ENCODE peak calls at places on chromosome 21, in four cellular contexts. Z is iPS DF 6.9, U is prostate gland, D is Karpas-422. J is an unnamed sample.
A peak's percentile ranks its signal among the peaks of the same experiment; 100 is the strongest.

GRCh38 chr21:45972716-45973474 is 8.7 kb upstream of the COL6A1 start:
- DNase-seq in Z (no peak), U (no peak), D (no peak), J (no peak)

GRCh38 chr21:34687065-34687464 is 18.3 kb downstream of the CLIC6 start:
- DNase-seq in Z (no peak), U (no peak), D (no peak), J (no peak)

GRCh38 chr21:28884976-28885852 is 107.5 kb downstream of the LTN1 start:
- DNase-seq in Z (peak; percentile 61), U (peak; percentile 80), D (peak; percentile 97), J (peak; percentile 88)

GRCh38 chr21:40054403-40054802 is 187.2 kb downstream of the PCP4 start:
- DNase-seq in Z (no peak), U (peak; percentile 94), D (no peak), J (no peak)

GRCh38 chr21:37700641-37701202 is 215.5 kb downstream of the KCNJ6 start:
- DNase-seq in Z (peak; percentile 73), U (no peak), D (peak; percentile 91), J (no peak)

GRCh38 chr21:33229099-33229775 is 501 bp upstream of the IFNAR2 start:
- DNase-seq in Z (no peak), U (no peak), D (no peak), J (no peak)

GRCh38 chr21:41767606-41768370 is 936 bp upstream of the RIPK4 start:
- DNase-seq in Z (no peak), U (no peak), D (no peak), J (no peak)

GRCh38 chr21:46003575-46004007 is 22.0 kb downstream of the COL6A1 start:
- DNase-seq in Z (no peak), U (peak; percentile 3), D (no peak), J (peak; percentile 6)

GRCh38 chr21:29299906-29300546 is 1.3 kb downstream of the BACH1 start:
- DNase-seq in Z (no peak), U (peak; percentile 29), D (peak; percentile 75), J (no peak)

GRCh38 chr21:17519208-17519738 is 6.4 kb downstream of the CXADR start:
- DNase-seq in Z (no peak), U (no peak), D (no peak), J (no peak)

GRCh38 chr21:31630062-31630711 is 29.3 kb upstream of the SOD1 start:
- DNase-seq in Z (no peak), U (peak; percentile 93), D (no peak), J (no peak)

GRCh38 chr21:33441489-33442477 is 38.0 kb downstream of the TMEM50B start:
- DNase-seq in Z (no peak), U (no peak), D (peak; percentile 73), J (no peak)

GRCh38 chr21:45957986-45958610 is 23.5 kb upstream of the COL6A1 start:
- DNase-seq in Z (no peak), U (no peak), D (no peak), J (no peak)

DNA sequence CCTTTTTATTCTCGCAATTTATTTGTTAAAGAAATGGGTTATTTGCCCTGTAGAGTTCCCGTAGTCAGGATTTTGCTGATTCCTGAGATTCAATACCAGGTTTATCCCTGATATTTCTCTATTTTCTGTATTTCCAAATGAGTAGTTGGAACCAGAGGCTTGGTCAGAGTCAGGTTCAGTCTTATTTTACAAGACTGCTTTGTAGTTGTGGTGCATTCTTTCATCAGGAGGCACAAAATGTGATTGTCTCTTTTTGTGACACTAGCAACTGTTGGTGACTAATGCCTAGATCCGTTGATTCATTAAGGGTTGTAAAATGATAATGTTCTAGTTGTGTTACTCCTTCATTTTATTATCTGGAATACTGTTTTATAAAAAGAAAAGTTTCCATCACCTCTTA is 95.5 kb upstream of the TPTE start:
- DNase-seq in Z (no peak), U (no peak), D (peak; percentile 40), J (no peak)
- H3K9me3 ChIP-seq in Z (peaks cover 32% of the 10 kb centered on the region), U (no peaks in the 10 kb centered on the region), D (peaks cover 56% of the 10 kb centered on the region), J (peaks cover 4% of the 10 kb centered on the region)

GRCh38 chr21:44583800-44584147 is 3.4 kb upstream of the KRTAP10-5 start:
- DNase-seq in Z (no peak), U (no peak), D (no peak), J (no peak)

GRCh38 chr21:44579833-44580144 is 615 bp downstream of the KRTAP10-5 start:
- DNase-seq in Z (no peak), U (no peak), D (no peak), J (no peak)

GRCh38 chr21:44582980-44583799 is 2.8 kb upstream of the KRTAP10-5 start:
- DNase-seq in Z (no peak), U (peak; percentile 33), D (no peak), J (no peak)

GRCh38 chr21:44581158-44581557 is 754 bp upstream of the KRTAP10-5 start:
- DNase-seq in Z (no peak), U (no peak), D (no peak), J (no peak)

GRCh38 chr21:44582055-44582454 is 1.7 kb upstream of the KRTAP10-5 start:
- DNase-seq in Z (no peak), U (no peak), D (no peak), J (no peak)
- H3K9me3 ChIP-seq in Z (no peaks in the 10 kb centered on the region), U (no peaks in the 10 kb centered on the region), D (no peaks in the 10 kb centered on the region), J (no peaks in the 10 kb centered on the region)

GRCh38 chr21:15247613-15248012 is 182.8 kb upstream of the NRIP1 start:
- DNase-seq in Z (no peak), U (no peak), D (no peak), J (no peak)

GRCh38 chr21:15240846-15241245 is 176.0 kb upstream of the NRIP1 start:
- DNase-seq in Z (no peak), U (no peak), D (no peak), J (no peak)

GRCh38 chr21:15242906-15243305 is 178.1 kb upstream of the NRIP1 start:
- DNase-seq in Z (no peak), U (no peak), D (no peak), J (no peak)

GRCh38 chr21:15241997-15242767 is 177.4 kb upstream of the NRIP1 start:
- DNase-seq in Z (peak; percentile 72), U (no peak), D (no peak), J (no peak)

GRCh38 chr21:15243356-15243755 is 178.6 kb upstream of the NRIP1 start:
- DNase-seq in Z (no peak), U (no peak), D (no peak), J (no peak)
- H3K9me3 ChIP-seq in Z (no peaks in the 10 kb centered on the region), U (no peaks in the 10 kb centered on the region), D (no peaks in the 10 kb centered on the region), J (no peaks in the 10 kb centered on the region)

DNA sequence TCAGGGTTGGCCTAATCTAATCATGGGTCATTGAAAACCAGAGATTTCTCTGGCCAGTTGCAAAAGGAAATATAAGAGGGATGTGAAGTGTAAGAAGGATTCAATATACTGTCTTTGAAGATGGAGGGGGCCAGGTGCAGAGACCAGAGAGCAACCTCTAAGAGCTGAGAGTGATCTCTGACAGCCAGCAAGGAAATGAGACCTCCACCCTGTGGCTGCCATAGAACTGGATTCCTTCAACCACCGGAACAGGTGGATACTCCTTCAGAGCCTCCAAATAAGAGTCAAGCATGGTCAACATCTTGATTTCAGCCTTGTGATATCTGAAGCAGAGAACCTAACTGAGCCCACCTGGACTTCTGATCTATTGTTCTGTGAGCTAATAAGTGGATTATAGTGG is 128.4 kb downstream of the CYYR1 start:
- DNase-seq in Z (no peak), U (no peak), D (no peak), J (no peak)
- H3K9me3 ChIP-seq in Z (no peaks in the 10 kb centered on the region), U (no peaks in the 10 kb centered on the region), D (peaks cover 29% of the 10 kb centered on the region), J (no peaks in the 10 kb centered on the region)